ENCODE peak calls at places on chromosomes 3 and 15, in four cellular contexts. V is K562, A is GM12878, N is HepG2. Y is an unnamed sample.

GRCh38 chr3:151227438-151228290 is 24.6 kb upstream of the GPR171 start:
- DNase-seq in V (peak), A (peak), N (peak), Y (peak)

GRCh38 chr3:10919636-10920035 is 72.9 kb upstream of the SLC6A1 start:
- DNase-seq in V (no peak), A (no peak), N (no peak), Y (no peak)

GRCh38 chr15:48866141-48866563 is 11.8 kb upstream of the EID1 start:
- DNase-seq in V (no peak), A (no peak), N (no peak), Y (no peak)

GRCh38 chr3:89845053-89845452 is 737.6 kb downstream of the EPHA3 start:
- DNase-seq in V (no peak), A (no peak), N (no peak), Y (no peak)

GRCh38 chr3:188507244-188507720 is 353.3 kb downstream of the LPP start:
- DNase-seq in V (no peak), A (no peak), N (peak), Y (no peak)

GRCh38 chr15:89408512-89409183 is 74.0 kb upstream of the POLG start:
- DNase-seq in V (no peak), A (no peak), N (no peak), Y (no peak)

GRCh38 chr3:31361391-31362273 is 171.1 kb upstream of the STT3B start:
- DNase-seq in V (no peak), A (no peak), N (no peak), Y (no peak)

GRCh38 chr3:86771741-86772512 is 219.0 kb downstream of the VGLL3 start:
- DNase-seq in V (no peak), A (no peak), N (no peak), Y (no peak)

GRCh38 chr3:141738636-141739363 is 702 bp downstream of the RNF7 start:
- DNase-seq in V (peak), A (no peak), N (no peak), Y (no peak)

GRCh38 chr3:12508316-12508715 is 24.0 kb downstream of the TSEN2 start:
- DNase-seq in V (no peak), A (no peak), N (no peak), Y (no peak)

GRCh38 chr3:21170964-21171363 is 580.0 kb downstream of the ZNF385D start:
- DNase-seq in V (peak), A (no peak), N (no peak), Y (peak)

GRCh38 chr3:49625071-49625470 is 49.1 kb upstream of the APEH start:
- DNase-seq in V (no peak), A (no peak), N (no peak), Y (no peak)

GRCh38 chr3:126836220-126836860 is 132.3 kb downstream of the CHCHD6 start:
- DNase-seq in V (no peak), A (no peak), N (no peak), Y (no peak)

GRCh38 chr15:50358805-50359204 is 3.8 kb upstream of the GABPB1 start:
- DNase-seq in V (peak), A (no peak), N (peak), Y (peak)

GRCh38 chr15:41879321-41879845 is 14.5 kb downstream of the SPTBN5 start:
- DNase-seq in V (no peak), A (no peak), N (no peak), Y (no peak)

GRCh38 chr3:197021729-197022404 is 7.8 kb downstream of the MELTF start:
- DNase-seq in V (no peak), A (no peak), N (no peak), Y (no peak)

GRCh38 chr15:38148476-38148875 is 104.2 kb upstream of the SPRED1 start:
- DNase-seq in V (no peak), A (no peak), N (no peak), Y (no peak)

GRCh38 chr3:113249111-113249510 is 37.8 kb downstream of the BOC start:
- DNase-seq in V (no peak), A (no peak), N (no peak), Y (no peak)

GRCh38 chr15:78006567-78007205 is 70.8 kb downstream of the TBC1D2B start:
- DNase-seq in V (no peak), A (no peak), N (no peak), Y (no peak)

GRCh38 chr3:14428087-14429067 is 26.0 kb downstream of the SLC6A6 start:
- DNase-seq in V (no peak), A (no peak), N (no peak), Y (no peak)

GRCh38 chr3:13879102-13879945 is 547 bp downstream of the WNT7A start:
- DNase-seq in V (no peak), A (no peak), N (no peak), Y (peak)

GRCh38 chr3:134708671-134709070 is 57.8 kb upstream of the KY start:
- DNase-seq in V (no peak), A (no peak), N (no peak), Y (no peak)

GRCh38 chr3:40719660-40720287 is 195.0 kb downstream of the ZNF621 start:
- DNase-seq in V (peak), A (no peak), N (peak), Y (no peak)

GRCh38 chr3:15102256-15102655 is 3.3 kb upstream of the RBSN start:
- DNase-seq in V (no peak), A (no peak), N (no peak), Y (no peak)

GRCh38 chr3:55481067-55481917 is 5.8 kb downstream of the WNT5A start:
- DNase-seq in V (no peak), A (no peak), N (no peak), Y (no peak)

GRCh38 chr3:190101320-190102117 is 19.2 kb downstream of the P3H2 start:
- DNase-seq in V (no peak), A (no peak), N (no peak), Y (no peak)

GRCh38 chr3:127820221-127820870 is 2.0 kb downstream of the MGLL start:
- DNase-seq in V (no peak), A (peak), N (no peak), Y (peak)

GRCh38 chr3:2856793-2857135 is 253.4 kb downstream of the IL5RA start:
- DNase-seq in V (no peak), A (no peak), N (no peak), Y (no peak)

GRCh38 chr15:62809106-62809967 is 233.2 kb upstream of the TPM1 start:
- DNase-seq in V (no peak), A (no peak), N (peak), Y (no peak)

GRCh38 chr15:82805994-82806406 is at the start of gene FSD2:
- DNase-seq in V (peak), A (peak), N (no peak), Y (peak)

GRCh38 chr15:64191971-64192830 is 29.4 kb upstream of the PPIB start:
- DNase-seq in V (no peak), A (no peak), N (no peak), Y (no peak)

DNA sequence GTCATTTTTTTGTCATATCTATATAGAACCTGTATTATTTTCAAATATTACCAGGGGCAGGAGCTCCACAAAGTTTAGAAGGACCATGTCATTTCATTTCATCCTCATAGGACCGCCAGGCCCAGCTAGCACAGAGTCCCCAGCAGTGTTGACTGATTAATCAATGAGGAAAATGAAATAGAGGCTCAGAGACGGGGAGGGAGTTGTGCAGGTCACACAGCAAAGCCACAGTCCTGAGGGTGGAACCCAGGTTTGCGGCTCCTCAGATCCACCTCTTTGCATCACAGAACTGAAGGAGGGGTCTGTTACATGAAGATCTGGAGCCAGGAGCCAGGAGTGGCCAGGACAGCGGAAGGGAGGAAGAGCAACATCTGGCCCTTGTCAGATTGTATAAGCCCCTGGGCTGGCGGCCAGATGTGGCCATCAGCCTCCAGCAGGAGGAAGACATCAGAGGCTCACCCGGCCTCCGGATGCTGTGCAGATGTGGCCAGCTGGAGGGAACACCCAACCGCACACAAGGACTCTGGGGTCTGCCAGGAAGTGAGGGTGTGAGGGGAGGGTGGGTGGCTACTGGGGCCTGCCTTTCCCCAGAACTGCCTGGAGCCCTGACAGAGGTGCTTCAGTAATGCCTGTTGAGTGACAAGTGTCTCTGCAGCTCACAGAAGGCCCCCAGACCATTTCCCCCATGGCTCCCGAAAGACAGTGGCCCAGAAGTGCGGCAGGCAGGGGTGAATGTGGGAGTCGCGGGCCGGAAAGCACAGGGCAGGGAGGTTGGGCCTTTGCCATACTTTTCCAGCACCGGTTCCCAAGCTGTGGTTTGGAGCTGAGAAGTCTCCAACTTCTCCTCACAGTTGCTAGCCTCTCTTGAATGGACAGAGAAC is 21.2 kb downstream of the EFCC1 start:
- DNase-seq in V (peak), A (no peak), N (no peak), Y (no peak)
- TF ChIP-seq FOXM1 in V (no peak), A (no peak), N (no peak), Y (no peak)

DNA sequence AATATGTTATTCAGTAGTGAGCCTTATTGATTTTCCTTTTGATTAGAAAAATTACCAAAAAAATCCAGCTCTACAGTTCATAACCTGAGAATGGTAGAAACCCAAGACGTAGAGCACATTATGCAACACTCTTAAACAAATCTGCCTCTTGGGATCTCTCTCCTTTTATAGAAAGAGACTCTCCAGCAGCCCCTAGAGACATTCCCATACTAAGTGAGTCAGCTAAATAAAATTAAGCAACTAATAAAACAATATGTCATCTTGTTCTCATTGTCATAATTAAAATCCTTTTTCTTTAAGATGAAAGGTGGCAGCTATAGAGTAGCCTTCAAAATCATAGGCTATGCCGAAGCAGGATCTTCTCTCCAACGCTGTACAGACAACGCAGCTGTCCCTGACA is 790.1 kb downstream of the FHIT start:
- DNase-seq in V (no peak), A (no peak), N (no peak), Y (no peak)
- TF ChIP-seq BHLHE40 in V (no peak), A (no peak), N (no peak), Y (no peak)

GRCh38 chr15:68584704-68585573 is 6.1 kb downstream of the CORO2B start:
- DNase-seq in V (no peak), A (no peak), N (no peak), Y (no peak)
- TF ChIP-seq SP1 in V (no peak), A (no peak), N (no peak), Y (no peak)

GRCh38 chr3:145854486-145854885 is 306.5 kb downstream of the PLOD2 start:
- DNase-seq in V (no peak), A (no peak), N (no peak), Y (no peak)

GRCh38 chr3:145857956-145858355 is 303.0 kb downstream of the PLOD2 start:
- DNase-seq in V (no peak), A (peak), N (peak), Y (no peak)
- TF ChIP-seq FOXM1 in V (no peak), A (no peak), N (no peak), Y (no peak)

DNA sequence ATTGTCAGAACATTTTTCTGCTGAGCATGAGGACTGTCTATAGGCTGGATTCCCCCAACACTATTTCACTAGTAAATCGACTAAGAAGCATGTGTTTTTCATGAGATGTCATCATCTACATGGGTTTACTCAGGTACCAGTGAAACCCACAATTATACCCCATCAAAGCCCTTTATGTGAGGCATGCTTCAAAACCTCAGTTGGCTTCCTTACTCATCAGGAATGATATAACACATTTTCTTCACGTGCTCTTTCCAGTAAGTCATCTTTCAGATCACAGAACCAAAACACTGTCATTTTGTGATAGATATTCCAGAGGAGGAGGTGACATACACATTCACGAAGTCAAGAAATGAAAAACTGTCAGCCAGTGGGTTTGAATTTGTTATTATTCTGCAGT is 116.5 kb downstream of the ANO10 start:
- DNase-seq in V (no peak), A (no peak), N (no peak), Y (no peak)
- TF ChIP-seq BHLHE40 in V (no peak), A (no peak), N (no peak), Y (no peak)

GRCh38 chr3:160808838-160809237 is 52.8 kb downstream of the PPM1L start:
- DNase-seq in V (no peak), A (no peak), N (no peak), Y (no peak)
- TF ChIP-seq SP1 in V (no peak), A (no peak), N (no peak), Y (no peak)

GRCh38 chr3:170750478-170750830 is 119.5 kb downstream of the RPL22L1 start:
- DNase-seq in V (peak), A (no peak), N (no peak), Y (no peak)
- TF ChIP-seq FOXM1 in V (no peak), A (no peak), N (no peak), Y (no peak)

Y was measured in HEK293T.